ENCODE peak calls at places on chromosomes 16 and 17, in five cellular contexts. P is GM12878, B is HCT116, S is K562, U is SK-N-SH. E is an unnamed sample.

GRCh38 chr16:70630960-70631745 is 15.2 kb upstream of the IL34 start:
- DNase-seq in S (no peak), U (no peak), P (no peak), B (no peak), E (no peak)

GRCh38 chr16:58063377-58064076 is 38.0 kb downstream of the MMP15 start:
- DNase-seq in S (no peak), U (no peak), P (no peak), B (no peak), E (peak; percentile 15)

GRCh38 chr17:56891751-56892150 is 22.1 kb downstream of the TRIM25 start:
- DNase-seq in S (peak; percentile 41), B (no peak), P (no peak), U (peak; percentile 52), E (no peak)

GRCh38 chr17:1110844-1111598 is 68.8 kb downstream of the ABR start:
- DNase-seq in U (peak; percentile 65), S (no peak), B (peak; percentile 88), P (no peak), E (no peak)

GRCh38 chr17:67557921-67558320 is 159.8 kb upstream of the NOL11 start:
- DNase-seq in P (no peak), S (no peak), U (no peak), B (no peak), E (no peak)

GRCh38 chr17:2056221-2057129 is 1.6 kb downstream of the HIC1 start:
- DNase-seq in P (no peak), U (no peak), S (no peak), B (no peak), E (no peak)

GRCh38 chr17:69710926-69711325 is 296.4 kb downstream of the MAP2K6 start:
- DNase-seq in P (no peak), B (no peak), S (no peak), U (no peak), E (no peak)

GRCh38 chr17:79758260-79758659 is 19.7 kb upstream of the CBX2 start:
- DNase-seq in U (no peak), P (no peak), S (no peak), B (no peak), E (no peak)

GRCh38 chr16:66266436-66267286 is 99.8 kb upstream of the CDH5 start:
- DNase-seq in S (no peak), B (no peak), U (peak; percentile 87), P (no peak), E (no peak)

GRCh38 chr17:57158296-57158695 is 73.2 kb downstream of the AKAP1 start:
- DNase-seq in S (no peak), B (no peak), P (no peak), U (no peak), E (no peak)

GRCh38 chr17:38590988-38591758 is 14.6 kb downstream of the SRCIN1 start:
- DNase-seq in B (no peak), U (no peak), S (no peak), P (no peak), E (no peak)

GRCh38 chr17:17044846-17045561 is 2.7 kb downstream of the MPRIP start:
- DNase-seq in B (no peak), P (peak; percentile 35), U (peak; percentile 65), S (peak; percentile 31), E (no peak)
- TF ChIP-seq JUND in B (no peak), P (no peak), U (no peak), S (no peak), E (no peak)

GRCh38 chr17:10061131-10061581 is 137.2 kb downstream of the GAS7 start:
- DNase-seq in B (no peak), P (no peak), S (no peak), U (peak; percentile 73), E (no peak)
- TF ChIP-seq JUND in B (no peak), P (no peak), S (no peak), U (no peak), E (no peak)

DNA sequence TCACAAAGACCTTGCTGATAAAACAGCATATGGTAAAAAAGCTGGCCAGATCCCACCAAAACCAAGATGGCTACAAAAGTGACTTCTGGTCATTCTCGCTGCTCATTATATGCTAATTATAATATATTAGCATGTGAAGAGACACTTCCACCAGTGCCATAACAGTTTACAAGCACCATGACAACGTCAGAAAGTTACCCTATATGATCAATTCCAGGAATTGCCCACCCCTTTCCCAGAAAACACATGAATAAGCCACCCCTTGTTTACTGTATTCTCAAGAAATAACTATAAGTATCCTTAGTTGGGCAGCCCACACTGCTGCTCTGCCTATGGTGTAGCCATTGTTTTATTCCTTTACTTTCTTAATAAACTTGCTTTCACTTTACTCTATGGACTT is 44.6 kb upstream of the IRX5 start:
- DNase-seq in S (peak; percentile 60), B (no peak), P (no peak), U (no peak), E (no peak)
- TF ChIP-seq JUND in S (no peak), B (no peak), P (no peak), U (no peak), E (no peak)

GRCh38 chr17:45309400-45309799 is 7.4 kb downstream of the MAP3K14 start:
- DNase-seq in P (no peak), B (no peak), U (no peak), S (no peak), E (no peak)
- TF ChIP-seq JUND in P (no peak), B (no peak), U (no peak), S (no peak), E (no peak)

GRCh38 chr16:62036101-62036806 is at the start of gene CDH8:
- DNase-seq in B (no peak), S (no peak), U (peak; percentile 22), P (no peak), E (peak; percentile 28)
- TF ChIP-seq JUND in B (no peak), S (no peak), U (no peak), P (no peak), E (no peak)

GRCh38 chr17:47201168-47201567 is 8.0 kb upstream of the MYL4 start:
- DNase-seq in S (no peak), U (no peak), P (no peak), B (no peak), E (no peak)

GRCh38 chr17:47205419-47205963 is 3.7 kb upstream of the MYL4 start:
- DNase-seq in P (peak; percentile 78), U (no peak), B (no peak), S (no peak), E (peak; percentile 88)

GRCh38 chr17:47207143-47208067 is 1.7 kb upstream of the MYL4 start:
- DNase-seq in U (no peak), B (no peak), P (no peak), S (no peak), E (no peak)

GRCh38 chr17:47204722-47205418 is 4.3 kb upstream of the MYL4 start:
- DNase-seq in S (peak; percentile 61), B (no peak), U (no peak), P (peak; percentile 77), E (no peak)

DNA sequence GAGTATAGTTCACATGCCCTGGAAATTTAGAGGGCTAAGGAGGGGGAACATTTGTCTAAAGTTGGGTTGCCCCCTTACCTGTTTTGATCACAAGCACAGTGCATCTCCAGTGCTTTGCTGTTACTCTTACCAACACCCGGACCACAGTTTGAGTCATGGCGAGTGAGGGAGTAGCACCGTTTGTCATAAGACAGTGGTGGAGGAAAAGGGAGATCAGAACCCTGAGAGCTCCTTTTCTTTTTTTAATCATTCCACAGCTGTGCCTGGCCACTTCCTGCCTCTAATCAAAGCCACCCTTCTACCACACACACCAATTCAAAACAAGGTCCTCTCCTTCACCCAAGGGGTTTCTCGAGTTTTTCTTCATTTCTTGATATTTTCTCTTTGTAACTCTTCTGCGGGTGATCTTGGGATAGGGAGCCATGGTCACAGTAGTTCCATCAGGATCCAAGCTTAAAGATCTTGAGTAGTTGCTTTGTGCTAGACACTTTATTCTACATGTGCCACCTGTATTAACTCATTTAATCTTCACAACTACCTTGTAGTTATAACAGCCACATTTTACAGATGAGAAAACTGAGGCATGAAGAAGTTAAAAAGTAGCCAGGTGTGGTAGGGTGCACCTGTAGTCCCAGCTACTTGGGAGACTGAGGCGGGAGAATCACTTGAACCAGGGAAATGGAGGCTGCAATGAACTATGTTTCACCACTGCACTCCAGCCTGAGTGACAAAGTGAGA is 5.0 kb upstream of the MYL4 start:
- DNase-seq in B (no peak), S (peak; percentile 56), P (no peak), U (no peak), E (no peak)
- TF ChIP-seq JUND in B (no peak), S (no peak), P (no peak), U (no peak), E (no peak)

E was measured in T47D.